ENCODE peak calls at places on chromosome 15, in six cellular contexts. I is A549; Y is uterus; M is neuronal stem cell; U is CD8-positive, alpha-beta memory T cell; H is naive thymus-derived CD4-positive, alpha-beta T cell. A is an unnamed sample.

GRCh38 chr15:76206325-76206976 is 104.8 kb downstream of the ETFA start:
- DNase-seq in I (peak; percentile 40), Y (peak; percentile 60), M (no peak), U (no peak), H (no peak), A (peak; percentile 45)

GRCh38 chr15:28880680-28881079 is 5.1 kb upstream of the APBA2 start:
- DNase-seq in I (no peak), Y (no peak), M (no peak), U (no peak), H (no peak), A (no peak)

GRCh38 chr15:73273181-73274002 is 95.4 kb downstream of the HCN4 start:
- DNase-seq in I (peak; percentile 68), Y (peak; percentile 49), M (peak; percentile 53), U (no peak), H (no peak), A (no peak)

GRCh38 chr15:77034620-77035467 is 36.1 kb downstream of the TSPAN3 start:
- DNase-seq in I (no peak), Y (no peak), M (no peak), U (no peak), H (peak; percentile 28), A (no peak)

GRCh38 chr15:31489281-31489680 is 162.6 kb downstream of the KLF13 start:
- DNase-seq in I (no peak), Y (no peak), M (no peak), U (no peak), H (no peak), A (no peak)

GRCh38 chr15:69319384-69320375 is 21.0 kb downstream of the PAQR5 start:
- DNase-seq in I (no peak), Y (no peak), M (no peak), U (no peak), H (no peak), A (no peak)

GRCh38 chr15:94532226-94532625 is 300.9 kb downstream of the MCTP2 start:
- DNase-seq in I (no peak), Y (no peak), M (no peak), U (no peak), H (no peak), A (no peak)

GRCh38 chr15:92527197-92527596 is 128.4 kb downstream of the FAM174B start:
- DNase-seq in I (no peak), Y (no peak), M (no peak), U (no peak), H (no peak), A (no peak)

GRCh38 chr15:59686389-59686788 is 2.7 kb downstream of the BNIP2 start:
- DNase-seq in I (no peak), Y (no peak), M (no peak), U (no peak), H (no peak), A (no peak)

GRCh38 chr15:96887730-96888129 is 557.2 kb downstream of the NR2F2 start:
- DNase-seq in I (no peak), Y (no peak), M (no peak), U (no peak), H (no peak), A (no peak)

GRCh38 chr15:74227968-74228722 is 8.0 kb upstream of the CCDC33 start:
- DNase-seq in I (no peak), Y (no peak), M (no peak), U (no peak), H (no peak), A (no peak)

GRCh38 chr15:65275104-65275727 is 11.5 kb downstream of the PARP16 start:
- DNase-seq in I (no peak), Y (no peak), M (no peak), U (no peak), H (no peak), A (no peak)

GRCh38 chr15:64009798-64010241 is 36.5 kb downstream of the DAPK2 start:
- DNase-seq in I (no peak), Y (no peak), M (no peak), U (peak; percentile 30), H (no peak), A (no peak)

GRCh38 chr15:64740361-64741170 is 34.8 kb downstream of the RBPMS2 start:
- DNase-seq in I (peak; percentile 64), Y (peak; percentile 92), M (no peak), U (no peak), H (no peak), A (no peak)

GRCh38 chr15:67335534-67336222 is 81.1 kb downstream of the IQCH start:
- DNase-seq in I (no peak), Y (no peak), M (no peak), U (no peak), H (no peak), A (no peak)
- H3K27ac ChIP-seq in I (no peak overlapping the region), Y (no peak overlapping the region), M (no peak overlapping the region), U (no peak overlapping the region), H (no peak overlapping the region), A (no peak overlapping the region)

GRCh38 chr15:39285663-39286062 is 295.2 kb upstream of the THBS1 start:
- DNase-seq in I (no peak), Y (no peak), M (no peak), U (no peak), H (no peak), A (no peak)

GRCh38 chr15:39287322-39288195 is 293.3 kb upstream of the THBS1 start:
- DNase-seq in I (no peak), Y (no peak), M (no peak), U (no peak), H (no peak), A (no peak)

GRCh38 chr15:39285066-39285465 is 295.8 kb upstream of the THBS1 start:
- DNase-seq in I (no peak), Y (no peak), M (no peak), U (no peak), H (no peak), A (no peak)

GRCh38 chr15:39283531-39283930 is 297.3 kb upstream of the THBS1 start:
- DNase-seq in I (no peak), Y (no peak), M (no peak), U (no peak), H (no peak), A (no peak)

DNA sequence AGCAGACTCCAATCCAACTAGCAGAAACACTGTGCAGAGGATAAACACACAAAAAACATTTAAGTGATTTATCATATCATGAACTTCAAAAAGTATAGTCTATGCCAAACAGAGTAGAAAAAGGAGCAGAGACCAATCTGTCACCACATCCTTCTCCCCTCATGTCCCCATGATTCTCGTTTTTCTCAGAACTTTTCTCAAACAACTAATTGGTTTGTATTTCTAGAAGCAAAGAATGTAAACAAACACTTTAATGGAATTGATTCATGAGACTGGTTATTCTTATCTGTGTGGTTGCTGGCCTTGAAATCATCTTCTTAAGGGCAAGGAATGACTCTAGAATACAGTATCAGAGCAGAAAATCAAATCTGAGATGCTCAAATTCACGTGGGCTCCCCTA is 294.2 kb upstream of the THBS1 start:
- DNase-seq in I (no peak), Y (no peak), M (no peak), U (no peak), H (no peak), A (no peak)
- H3K27ac ChIP-seq in I (no peak overlapping the region), Y (peak overlapping the region; percentile 15), M (no peak overlapping the region), U (no peak overlapping the region), H (no peak overlapping the region), A (no peak overlapping the region)

DNA sequence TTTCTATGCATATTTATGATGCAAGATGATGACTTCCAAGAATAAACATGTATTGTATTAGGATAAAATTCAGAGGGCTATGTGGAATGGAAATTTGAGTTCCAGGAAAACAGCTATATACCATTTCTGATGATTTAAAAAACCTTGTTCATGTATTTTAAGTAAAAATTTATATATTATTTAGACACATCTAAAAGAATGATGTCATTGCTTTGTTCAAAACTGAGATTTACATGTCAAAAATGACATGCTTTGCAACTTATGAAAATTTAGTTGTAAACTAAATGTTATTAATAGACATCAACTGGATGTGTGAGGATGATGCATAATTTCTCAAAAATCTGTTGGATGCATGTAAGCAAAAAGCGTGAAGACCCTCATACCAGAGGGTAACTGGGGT is 2.3 kb downstream of the STARD5 start:
- DNase-seq in I (no peak), Y (no peak), M (no peak), U (no peak), H (no peak), A (no peak)
- H3K27ac ChIP-seq in I (no peak overlapping the region), Y (no peak overlapping the region), M (no peak overlapping the region), U (no peak overlapping the region), H (no peak overlapping the region), A (no peak overlapping the region)

DNA sequence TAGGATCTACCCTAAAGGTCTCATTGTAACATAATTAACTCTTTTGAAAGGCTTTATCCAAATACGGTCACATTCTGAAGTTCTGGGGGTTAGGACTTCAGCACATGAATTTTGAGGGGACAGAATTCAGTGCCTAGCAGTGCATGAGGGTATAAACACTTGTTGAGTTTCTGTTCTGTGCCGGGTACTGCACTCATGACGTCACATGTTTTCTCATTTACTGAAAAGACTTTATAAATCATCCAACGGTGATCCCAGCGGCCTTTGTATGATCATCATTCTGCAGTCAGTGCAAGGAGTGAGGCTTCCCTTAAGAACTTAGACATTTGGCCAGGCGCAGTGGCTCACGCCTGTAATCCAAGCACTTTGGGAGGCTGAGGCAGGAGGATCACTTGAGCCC is 25.1 kb downstream of the SV2B start:
- DNase-seq in I (no peak), Y (no peak), M (no peak), U (no peak), H (no peak), A (no peak)
- H3K27ac ChIP-seq in I (no peak overlapping the region), Y (no peak overlapping the region), M (no peak overlapping the region), U (no peak overlapping the region), H (no peak overlapping the region), A (no peak overlapping the region)

DNA sequence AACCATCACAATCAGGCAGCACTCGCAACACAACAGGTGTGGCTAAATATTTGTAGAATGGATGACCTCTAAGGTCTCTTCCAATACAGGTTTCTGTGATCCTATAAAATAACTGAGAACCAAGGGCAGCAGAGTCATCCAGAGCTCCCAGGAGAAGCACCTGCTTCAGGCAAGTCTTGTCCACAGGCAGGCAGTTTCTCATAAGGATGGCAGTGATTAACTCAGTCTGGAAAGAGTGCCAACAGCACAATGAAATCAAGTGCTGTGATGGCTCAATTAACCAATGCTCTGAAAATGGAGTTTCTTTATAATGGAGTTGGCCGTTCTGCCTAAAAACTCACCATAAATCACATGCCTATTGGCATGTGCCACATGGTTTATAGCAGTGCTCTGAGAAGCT is 70.8 kb downstream of the HOMER2 start:
- DNase-seq in I (no peak), Y (no peak), M (no peak), U (no peak), H (no peak), A (no peak)
- H3K27ac ChIP-seq in I (no peak overlapping the region), Y (no peak overlapping the region), M (no peak overlapping the region), U (no peak overlapping the region), H (no peak overlapping the region), A (no peak overlapping the region)

DNA sequence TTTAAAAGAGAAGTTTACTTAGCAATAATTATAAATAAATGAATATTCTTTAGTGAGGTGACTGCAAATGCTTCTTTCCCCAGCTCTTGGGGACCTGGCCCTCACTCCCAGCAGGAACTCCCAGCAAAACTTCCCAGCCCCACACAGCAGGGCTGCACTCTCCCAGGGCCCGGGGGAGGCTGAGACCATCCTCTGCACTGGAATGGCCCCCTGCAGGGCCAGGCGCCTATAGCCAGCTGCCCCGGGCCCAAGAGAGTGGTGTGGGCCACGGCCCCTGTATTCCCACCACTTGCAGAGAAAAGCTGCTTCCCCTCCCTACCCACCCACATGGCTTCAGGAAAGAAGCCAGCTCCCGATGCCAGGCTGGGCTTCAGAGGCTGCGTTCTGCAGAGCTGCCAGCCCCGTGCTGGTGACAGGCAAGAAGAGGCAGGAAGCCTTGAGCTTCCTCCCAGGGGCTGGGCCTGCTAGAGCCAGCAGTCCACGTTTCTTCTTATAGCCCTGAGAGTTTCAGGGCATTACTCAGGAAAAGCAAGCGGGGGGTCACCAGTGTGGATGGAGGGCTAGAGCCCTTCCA is 20.0 kb downstream of the IDH2 start:
- DNase-seq in I (no peak), Y (no peak), M (no peak), U (no peak), H (no peak), A (peak; percentile 69)
- H3K27ac ChIP-seq in I (no peak overlapping the region), Y (no peak overlapping the region), M (no peak overlapping the region), U (no peak overlapping the region), H (no peak overlapping the region), A (peak overlapping the region; percentile 18)

A was measured in caudate nucleus.